ENCODE peak calls at places on chromosomes 11 and 22, in seven cellular contexts. K is SK-N-SH, C is H1, P is GM12892, E is K562, X is HepG2, I is GM12878. F is an unnamed sample.

GRCh38 chr11:93747122-93747521 is 5.7 kb downstream of the C11orf54 start:
- DNase-seq in I (no peak), C (no peak), X (no peak), E (no peak), P (no peak), K (no peak), F (no peak)

GRCh38 chr22:41425704-41426365 is 20.8 kb downstream of the TOB2 start:
- DNase-seq in E (no peak), I (no peak), P (no peak), K (no peak), X (no peak), C (no peak), F (no peak)

GRCh38 chr11:61507962-61508824 is at the start of gene LRRC10B:
- DNase-seq in E (peak; percentile 84), P (no peak), K (peak; percentile 93), C (no peak), X (no peak), I (no peak), F (peak; percentile 61)

GRCh38 chr22:27670701-27671412 is 130.7 kb downstream of the MN1 start:
- DNase-seq in C (peak; percentile 47), X (peak; percentile 96), E (peak; percentile 79), K (no peak), P (no peak), I (no peak), F (no peak)

GRCh38 chr11:1882265-1883238 is 9.1 kb downstream of the PRR33 start:
- DNase-seq in E (peak; percentile 91), X (peak; percentile 49), K (peak; percentile 97), I (no peak), P (peak; percentile 98), C (peak; percentile 54), F (peak; percentile 99)

GRCh38 chr22:49951001-49951677 is 9.4 kb upstream of the PIM3 start:
- DNase-seq in I (no peak), E (no peak), C (no peak), X (no peak), K (no peak), P (no peak), F (no peak)

GRCh38 chr11:75565916-75566762 is 4.1 kb downstream of the SERPINH1 start:
- DNase-seq in X (no peak), E (no peak), P (no peak), K (no peak), C (no peak), I (no peak), F (no peak)

GRCh38 chr11:200224-201003 is 6.8 kb downstream of the BET1L start:
- DNase-seq in I (no peak), E (no peak), P (no peak), K (no peak), X (no peak), C (no peak), F (no peak)

GRCh38 chr11:47375546-47376085 is 2.7 kb downstream of the SPI1 start:
- DNase-seq in X (no peak), E (no peak), P (no peak), K (no peak), I (no peak), C (no peak), F (no peak)

GRCh38 chr11:47373876-47374820 is 4.2 kb downstream of the SPI1 start:
- DNase-seq in C (peak; percentile 49), X (peak; percentile 60), K (peak; percentile 92), I (no peak), P (peak; percentile 82), E (peak; percentile 87), F (peak; percentile 83)

GRCh38 chr11:47376543-47377371 is 1.6 kb downstream of the SPI1 start:
- DNase-seq in X (no peak), P (no peak), I (no peak), K (peak; percentile 27), E (peak; percentile 82), C (no peak), F (no peak)

GRCh38 chr11:47376183-47376542 is 2.2 kb downstream of the SPI1 start:
- DNase-seq in X (no peak), P (no peak), I (no peak), K (no peak), E (no peak), C (no peak), F (no peak)

DNA sequence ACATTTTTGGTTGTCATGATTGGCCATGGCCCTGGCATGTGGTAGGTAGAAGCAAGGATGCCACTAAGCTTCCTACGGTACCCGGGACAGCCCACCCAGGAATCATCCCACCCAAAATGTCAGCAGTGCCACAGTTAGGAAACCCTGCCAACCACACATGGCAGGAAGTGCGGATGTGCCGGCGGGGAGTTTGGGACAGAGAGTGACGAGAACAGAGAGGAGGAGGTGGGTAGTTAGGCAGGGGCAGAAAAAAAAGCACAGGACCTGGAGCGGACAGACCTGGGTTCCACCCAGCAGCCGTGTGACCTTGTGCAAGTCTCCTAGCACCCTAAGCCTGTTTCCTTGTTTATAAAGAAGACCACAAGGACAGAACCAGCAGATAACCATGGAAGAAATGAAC is 3.3 kb downstream of the SPI1 start:
- DNase-seq in K (no peak), E (no peak), I (no peak), X (no peak), P (no peak), C (no peak), F (no peak)
- TF ChIP-seq POLR2AphosphoS5 in K (no peak), E (no peak), I (no peak), X (no peak), P (no peak), C (no peak), F (no peak)

GRCh38 chr22:23315341-23315917 is 135.1 kb downstream of the BCR start:
- DNase-seq in K (peak; percentile 79), C (peak; percentile 13), E (peak; percentile 83), I (no peak), P (peak; percentile 57), X (peak; percentile 39), F (peak; percentile 46)
- TF ChIP-seq TAF1 in K (no peak), C (no peak), E (no peak), I (no peak), P (no peak), X (no peak), F (no peak)

GRCh38 chr11:123977731-123978347 is at the start of gene OR10S1:
- DNase-seq in E (no peak), C (no peak), I (no peak), X (no peak), K (no peak), P (no peak), F (no peak)

GRCh38 chr11:123976770-123977560 is 616 bp downstream of the OR10S1 start:
- DNase-seq in C (no peak), K (no peak), I (no peak), P (no peak), X (no peak), E (no peak), F (no peak)

GRCh38 chr11:123979311-123979710 is 1.7 kb upstream of the OR10S1 start:
- DNase-seq in X (no peak), I (no peak), E (no peak), P (no peak), K (no peak), C (no peak), F (no peak)

GRCh38 chr11:123973816-123974215 is 3.8 kb downstream of the OR10S1 start:
- DNase-seq in X (no peak), P (no peak), K (no peak), I (no peak), E (no peak), C (no peak), F (no peak)
- TF ChIP-seq POLR2AphosphoS5 in X (no peak), P (no peak), K (no peak), I (no peak), E (no peak), C (no peak), F (no peak)

GRCh38 chr11:118910309-118911112 is 15.2 kb downstream of the BCL9L start:
- DNase-seq in X (peak; percentile 75), C (no peak), E (peak; percentile 82), I (no peak), K (no peak), P (no peak), F (no peak)
- TF ChIP-seq TAF1 in X (no peak), C (peak; percentile 38), E (no peak), I (no peak), K (peak; percentile 49), P (no peak), F (no peak)

GRCh38 chr11:6598555-6598954 is 4.9 kb downstream of the RRP8 start:
- DNase-seq in E (no peak), X (peak; percentile 62), P (no peak), K (no peak), I (no peak), C (no peak), F (no peak)

GRCh38 chr11:6599449-6599848 is 4.0 kb downstream of the RRP8 start:
- DNase-seq in X (no peak), P (no peak), E (no peak), C (no peak), K (no peak), I (no peak), F (no peak)

GRCh38 chr11:6599884-6600390 is 3.5 kb downstream of the RRP8 start:
- DNase-seq in P (no peak), I (no peak), C (no peak), E (no peak), X (no peak), K (no peak), F (no peak)

GRCh38 chr11:6594142-6594768 is 9.2 kb downstream of the RRP8 start:
- DNase-seq in P (no peak), C (no peak), X (no peak), E (no peak), I (no peak), K (no peak), F (no peak)

GRCh38 chr11:6596237-6596877 is 7.1 kb downstream of the RRP8 start:
- DNase-seq in C (no peak), E (no peak), X (no peak), P (no peak), K (no peak), I (no peak), F (no peak)
- TF ChIP-seq POLR2AphosphoS5 in C (no peak), E (no peak), X (no peak), P (no peak), K (no peak), I (no peak), F (no peak)

GRCh38 chr11:67381244-67381972 is 8.0 kb upstream of the CLCF1 start:
- DNase-seq in I (no peak), X (no peak), E (no peak), P (no peak), K (no peak), C (no peak), F (no peak)

GRCh38 chr11:67384851-67385366 is 6.9 kb upstream of the RAD9A start:
- DNase-seq in P (no peak), K (no peak), I (no peak), C (no peak), E (no peak), X (no peak), F (no peak)

GRCh38 chr11:67378544-67378943 is 5.1 kb upstream of the CLCF1 start:
- DNase-seq in E (no peak), I (no peak), K (no peak), P (no peak), X (no peak), C (no peak), F (no peak)

GRCh38 chr11:67379061-67380058 is 6.0 kb upstream of the CLCF1 start:
- DNase-seq in C (no peak), K (no peak), I (no peak), P (no peak), X (no peak), E (peak; percentile 88), F (no peak)

GRCh38 chr11:67382481-67383136 is 9.2 kb upstream of the RAD9A start:
- DNase-seq in E (peak; percentile 73), I (no peak), C (no peak), X (peak; percentile 67), K (peak; percentile 86), P (peak; percentile 74), F (no peak)
- TF ChIP-seq TAF1 in E (no peak), I (no peak), C (no peak), X (no peak), K (no peak), P (no peak), F (no peak)

F was measured in GM12891.